ENCODE peak calls at places on chromosome 11, in ten cellular contexts. J, M, U, W, F, D, L, H, T and K are unnamed samples.

GRCh38 chr11:61832758-61833157 is 4.7 kb downstream of the FADS2 start:
- DNase-seq in J (no peak), M (no peak), U (no peak), W (no peak), F (no peak), D (peak), L (no peak), H (no peak), T (no peak), K (no peak)

GRCh38 chr11:71252782-71253730 is 679 bp upstream of the SHANK2 start:
- DNase-seq in J (peak), M (no peak), U (peak), W (peak), F (peak), D (peak), L (no peak), H (no peak), T (peak), K (no peak)

GRCh38 chr11:128152796-128153696 is 434.3 kb downstream of the ETS1 start:
- DNase-seq in J (no peak), M (no peak), U (no peak), W (no peak), F (no peak), D (no peak), L (no peak), H (no peak), T (no peak), K (no peak)

GRCh38 chr11:46202149-46202548 is 75.3 kb upstream of the CREB3L1 start:
- DNase-seq in J (no peak), M (no peak), U (no peak), W (no peak), F (no peak), D (no peak), L (no peak), H (no peak), T (no peak), K (no peak)

GRCh38 chr11:17280494-17281127 is 4.1 kb downstream of the NUCB2 start:
- DNase-seq in J (no peak), M (no peak), U (no peak), W (no peak), F (no peak), D (no peak), L (no peak), H (no peak), T (no peak), K (no peak)

GRCh38 chr11:16812274-16812673 is 73.8 kb downstream of the C11orf58 start:
- DNase-seq in J (no peak), M (no peak), U (no peak), W (no peak), F (no peak), D (no peak), L (no peak), H (no peak), T (no peak), K (no peak)

GRCh38 chr11:69914286-69915150 is 95.3 kb upstream of the FGF3 start:
- DNase-seq in J (no peak), M (no peak), U (no peak), W (no peak), F (no peak), D (no peak), L (no peak), H (no peak), T (no peak), K (no peak)

GRCh38 chr11:29486301-29486700 is 530.5 kb downstream of the KCNA4 start:
- DNase-seq in J (no peak), M (no peak), U (no peak), W (no peak), F (no peak), D (no peak), L (no peak), H (no peak), T (no peak), K (no peak)

GRCh38 chr11:61756452-61757212 is 4.2 kb downstream of the MYRF start:
- DNase-seq in J (no peak), M (no peak), U (no peak), W (no peak), F (peak), D (no peak), L (no peak), H (no peak), T (peak), K (no peak)

GRCh38 chr11:119691701-119692546 is 37.1 kb downstream of the NECTIN1 start:
- DNase-seq in J (no peak), M (peak), U (no peak), W (no peak), F (no peak), D (no peak), L (no peak), H (peak), T (no peak), K (no peak)

GRCh38 chr11:112797653-112798293 is 163.4 kb upstream of the NCAM1 start:
- DNase-seq in J (peak), M (no peak), U (peak), W (peak), F (no peak), D (no peak), L (peak), H (no peak), T (peak), K (no peak)

GRCh38 chr11:74403607-74404006 is 5.4 kb upstream of the PGM2L1 start:
- DNase-seq in J (no peak), M (no peak), U (no peak), W (no peak), F (no peak), D (no peak), L (no peak), H (no peak), T (no peak), K (no peak)

GRCh38 chr11:68878022-68878421 is 25.6 kb downstream of the MRPL21 start:
- DNase-seq in J (no peak), M (no peak), U (no peak), W (no peak), F (no peak), D (no peak), L (no peak), H (no peak), T (no peak), K (peak)

GRCh38 chr11:131824766-131825165 is 454.4 kb downstream of the NTM start:
- DNase-seq in J (no peak), M (no peak), U (peak), W (no peak), F (no peak), D (no peak), L (no peak), H (no peak), T (peak), K (no peak)

GRCh38 chr11:134228625-134229024 is 4.2 kb downstream of the VPS26B start:
- DNase-seq in J (no peak), M (peak), U (peak), W (no peak), F (no peak), D (no peak), L (peak), H (no peak), T (no peak), K (no peak)

GRCh38 chr11:30859709-30860108 is 273.6 kb upstream of the MPPED2 start:
- DNase-seq in J (no peak), M (no peak), U (no peak), W (no peak), F (no peak), D (no peak), L (no peak), H (no peak), T (no peak), K (no peak)

GRCh38 chr11:133934599-133935550 is 21.9 kb downstream of the IGSF9B start:
- DNase-seq in J (peak), M (no peak), U (peak), W (peak), F (peak), D (no peak), L (no peak), H (no peak), T (peak), K (no peak)

GRCh38 chr11:90849278-90849677 is 626.4 kb upstream of the CHORDC1 start:
- DNase-seq in J (no peak), M (no peak), U (no peak), W (no peak), F (no peak), D (no peak), L (no peak), H (no peak), T (no peak), K (no peak)

GRCh38 chr11:57310630-57311086 is 14.1 kb downstream of the TNKS1BP1 start:
- DNase-seq in J (no peak), M (no peak), U (peak), W (no peak), F (no peak), D (peak), L (no peak), H (peak), T (no peak), K (no peak)

GRCh38 chr11:6249822-6250555 is 9.6 kb upstream of the CCKBR start:
- DNase-seq in J (no peak), M (no peak), U (peak), W (no peak), F (peak), D (no peak), L (peak), H (no peak), T (peak), K (peak)

GRCh38 chr11:36239636-36240035 is 49.6 kb downstream of the COMMD9 start:
- DNase-seq in J (no peak), M (peak), U (no peak), W (no peak), F (no peak), D (no peak), L (no peak), H (no peak), T (no peak), K (no peak)